ENCODE peak calls at places on chromosomes 5 and 9, in ten cellular contexts. N, A, I, C, L, P, O, H, G and U are unnamed samples.

GRCh38 chr9:132201139-132201538 is 39.3 kb downstream of the NTNG2 start:
- DNase-seq in H (no peak), A (no peak), G (no peak), O (no peak), I (no peak), N (no peak), P (no peak), C (no peak), L (peak; percentile 44), U (no peak)

GRCh38 chr5:53095931-53096525 is 13.5 kb downstream of the MOCS2 start:
- DNase-seq in H (peak; percentile 63), O (peak; percentile 42), N (no peak), A (peak; percentile 49), C (peak; percentile 18), L (peak; percentile 38), I (peak; percentile 89), P (peak; percentile 75), G (peak; percentile 56), U (peak; percentile 38)

GRCh38 chr9:69946800-69947437 is 96.7 kb upstream of the MAMDC2 start:
- DNase-seq in C (no peak), O (peak; percentile 91), N (no peak), L (no peak), I (no peak), A (peak; percentile 80), G (peak; percentile 3), H (peak; percentile 81), P (peak; percentile 82), U (peak; percentile 23)

GRCh38 chr5:24059006-24059405 is 551.6 kb downstream of the PRDM9 start:
- DNase-seq in L (no peak), P (no peak), O (peak; percentile 31), I (no peak), A (no peak), H (no peak), G (no peak), C (no peak), N (no peak), U (no peak)

GRCh38 chr9:136093995-136094881 is 851 bp downstream of the NACC2 start:
- DNase-seq in G (peak; percentile 72), C (peak; percentile 88), I (peak; percentile 84), O (peak; percentile 64), A (peak; percentile 32), P (peak; percentile 41), N (peak; percentile 91), L (peak; percentile 76), H (peak; percentile 18), U (no peak)

GRCh38 chr5:1324719-1325190 is 20.1 kb downstream of the CLPTM1L start:
- DNase-seq in L (peak; percentile 8), N (peak; percentile 51), O (no peak), H (no peak), P (no peak), A (no peak), G (no peak), C (no peak), I (no peak), U (no peak)

GRCh38 chr5:21807953-21808352 is 1045.2 kb downstream of the CDH12 start:
- DNase-seq in L (no peak), H (peak; percentile 72), C (no peak), A (no peak), N (no peak), I (no peak), G (no peak), P (no peak), O (no peak), U (no peak)

GRCh38 chr5:18394154-18394804 is 760.0 kb downstream of the TAF11L14 start:
- DNase-seq in C (no peak), P (peak; percentile 49), O (peak; percentile 40), N (peak; percentile 76), G (peak; percentile 15), L (peak; percentile 22), H (peak; percentile 61), I (peak; percentile 80), A (no peak), U (no peak)

GRCh38 chr5:88786789-88787188 is 96.2 kb downstream of the MEF2C start:
- DNase-seq in C (no peak), A (no peak), N (no peak), H (no peak), P (no peak), L (no peak), O (no peak), G (no peak), I (no peak), U (no peak)
- H3K36me3 ChIP-seq in C (no peaks in the 10 kb centered on the region), A (no peaks in the 10 kb centered on the region), N (no peaks in the 10 kb centered on the region), H (no peaks in the 10 kb centered on the region), P (no peaks in the 10 kb centered on the region), L (no peaks in the 10 kb centered on the region), O (no peaks in the 10 kb centered on the region), G (no peaks in the 10 kb centered on the region), I (no peaks in the 10 kb centered on the region), U (no peaks in the 10 kb centered on the region)

DNA sequence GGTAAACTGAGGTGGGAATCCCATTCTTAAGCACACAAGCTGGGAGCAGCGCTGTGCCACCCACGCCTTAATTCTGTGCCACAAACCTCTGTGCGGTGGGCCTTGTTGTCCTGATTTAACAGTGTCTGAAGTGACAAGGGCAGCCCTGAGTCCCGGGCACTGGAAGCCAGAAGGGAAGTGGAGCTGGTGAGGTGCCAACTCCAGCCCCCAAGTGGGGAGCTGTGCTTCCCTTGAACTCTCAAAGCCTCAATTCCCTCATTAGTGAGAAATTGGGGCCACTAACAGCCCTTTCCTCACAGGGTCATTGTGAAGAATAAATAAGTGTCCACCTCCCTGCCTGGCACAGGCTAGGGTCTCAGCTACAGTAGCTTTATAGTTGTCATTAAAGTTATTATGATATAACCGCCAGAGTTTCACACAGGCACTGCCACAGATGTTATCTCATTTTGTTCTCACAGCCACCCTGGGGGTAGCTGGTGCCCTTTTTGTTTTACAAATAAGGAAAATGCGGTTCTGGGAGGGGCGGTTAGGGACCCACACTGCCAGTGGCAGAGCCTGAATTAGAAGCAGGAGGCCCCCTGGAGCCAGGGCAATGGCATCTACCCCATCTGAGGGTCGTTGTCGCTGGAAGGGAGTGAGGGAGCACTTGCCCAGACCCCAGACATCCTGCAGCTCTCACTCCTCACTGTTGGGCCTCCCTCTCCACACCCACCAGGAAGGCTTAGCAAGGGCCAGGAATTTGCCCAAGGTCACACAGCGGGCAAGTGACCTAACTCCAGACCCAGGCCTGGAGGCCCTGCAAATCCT is 2.1 kb upstream of the TLX3 start:
- DNase-seq in P (no peak), C (no peak), N (no peak), O (no peak), H (no peak), G (no peak), A (no peak), I (no peak), L (no peak), U (no peak)
- H3K27me3 ChIP-seq in P (peaks cover 67% of the 10 kb centered on the region), C (peaks cover 100% of the 10 kb centered on the region), N (peaks cover 84% of the 10 kb centered on the region), O (peaks cover 57% of the 10 kb centered on the region), H (peaks cover 58% of the 10 kb centered on the region), G (peaks cover 5% of the 10 kb centered on the region), A (no peaks in the 10 kb centered on the region), I (peaks cover 53% of the 10 kb centered on the region), L (peaks cover 33% of the 10 kb centered on the region), U (peaks cover 78% of the 10 kb centered on the region)

GRCh38 chr9:88180084-88180765 is 42.0 kb upstream of the SPATA31C2 start:
- DNase-seq in L (no peak), C (no peak), G (no peak), P (no peak), O (no peak), I (no peak), N (no peak), H (peak; percentile 40), A (no peak), U (no peak)
- TF ChIP-seq CTCF in L (no peak), C (no peak), G (no peak), P (no peak), O (no peak), I (no peak), N (no peak), H (no peak), A (no peak), U (no peak)

GRCh38 chr5:72161951-72162350 is 54.7 kb downstream of the MAP1B start:
- DNase-seq in N (no peak), O (no peak), C (no peak), H (no peak), P (no peak), L (no peak), I (no peak), A (no peak), G (no peak), U (no peak)
- H3K36me3 ChIP-seq in N (no peaks in the 10 kb centered on the region), O (no peaks in the 10 kb centered on the region), C (no peaks in the 10 kb centered on the region), H (no peaks in the 10 kb centered on the region), P (peaks cover 6% of the 10 kb centered on the region), L (no peaks in the 10 kb centered on the region), I (no peaks in the 10 kb centered on the region), A (no peaks in the 10 kb centered on the region), G (no peaks in the 10 kb centered on the region), U (no peaks in the 10 kb centered on the region)